ENCODE peak calls at places on chromosomes 2 and 18, in five cellular contexts. Z is osteocyte, E is NB4, B is Peyer's patch, M is upper lobe of left lung. U is an unnamed sample.

GRCh38 chr2:30315391-30316055 is 84.2 kb downstream of the LBH start:
- DNase-seq in Z (no peak), E (no peak), B (no peak), M (no peak), U (no peak)

GRCh38 chr2:217826505-217826904 is 176.3 kb downstream of the TNS1 start:
- DNase-seq in Z (no peak), E (no peak), B (no peak), M (no peak), U (no peak)

GRCh38 chr2:178550352-178550751 is 70.1 kb downstream of the PLEKHA3 start:
- DNase-seq in Z (no peak), E (no peak), B (no peak), M (no peak), U (no peak)

GRCh38 chr2:45930396-45930792 is 278.9 kb downstream of the PRKCE start:
- DNase-seq in Z (no peak), E (no peak), B (no peak), M (no peak), U (no peak)

GRCh38 chr2:152573168-152573567 is 144.1 kb downstream of the PRPF40A start:
- DNase-seq in Z (no peak), E (peak), B (no peak), M (no peak), U (no peak)

GRCh38 chr2:109030870-109031480 is 42.0 kb upstream of the EDAR start:
- DNase-seq in Z (no peak), E (no peak), B (no peak), M (no peak), U (no peak)

GRCh38 chr2:210224660-210225460 is at the start of gene ACADL:
- DNase-seq in Z (no peak), E (peak), B (peak), M (peak), U (peak)

GRCh38 chr2:142180820-142181533 is 50.2 kb upstream of the LRP1B start:
- DNase-seq in Z (no peak), E (peak), B (no peak), M (peak), U (peak)

GRCh38 chr18:9926977-9927376 is 13.2 kb downstream of the VAPA start:
- DNase-seq in Z (no peak), E (no peak), B (no peak), M (no peak), U (no peak)

GRCh38 chr18:9925795-9926194 is 12.0 kb downstream of the VAPA start:
- DNase-seq in Z (no peak), E (no peak), B (no peak), M (no peak), U (no peak)

GRCh38 chr18:9926223-9926894 is 12.5 kb downstream of the VAPA start:
- DNase-seq in Z (no peak), E (no peak), B (no peak), M (no peak), U (no peak)

GRCh38 chr18:9928646-9929259 is 14.9 kb downstream of the VAPA start:
- DNase-seq in Z (no peak), E (no peak), B (no peak), M (no peak), U (no peak)

DNA sequence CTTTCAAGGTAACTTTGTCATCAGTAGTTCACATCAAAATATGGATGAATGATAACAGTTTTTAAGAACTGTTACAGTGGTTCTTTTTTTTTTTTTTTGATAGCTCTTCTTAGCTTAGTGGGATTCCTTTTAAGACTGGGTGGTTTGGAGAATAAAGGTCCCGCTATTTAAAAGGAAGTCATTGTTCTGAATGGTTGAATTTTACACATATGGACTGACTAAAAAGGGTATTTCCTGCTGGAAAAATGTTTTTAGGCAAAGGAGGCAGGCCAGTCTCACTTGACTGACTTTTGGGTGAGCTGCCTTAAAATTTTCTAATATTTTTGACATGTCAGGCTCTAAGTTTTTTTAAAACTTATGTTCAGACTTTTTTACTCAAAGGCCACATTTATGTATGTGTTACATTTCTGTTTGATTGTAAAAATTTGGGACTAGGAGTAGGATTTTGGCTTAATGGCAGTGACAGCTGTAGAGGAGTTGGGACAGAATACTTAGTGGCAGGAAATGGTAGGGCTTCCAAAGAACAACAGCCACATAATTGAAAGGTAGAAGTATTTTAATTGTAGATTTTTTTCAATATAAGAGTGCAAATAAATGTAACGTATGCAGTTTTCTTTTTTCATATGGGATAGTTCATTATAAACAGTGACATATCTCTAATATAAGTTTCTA is 13.7 kb downstream of the VAPA start:
- DNase-seq in Z (no peak), E (no peak), B (no peak), M (no peak), U (no peak)
- TF ChIP-seq CTCF in Z (no peak), E (no peak), B (no peak), M (no peak), U (no peak)

DNA sequence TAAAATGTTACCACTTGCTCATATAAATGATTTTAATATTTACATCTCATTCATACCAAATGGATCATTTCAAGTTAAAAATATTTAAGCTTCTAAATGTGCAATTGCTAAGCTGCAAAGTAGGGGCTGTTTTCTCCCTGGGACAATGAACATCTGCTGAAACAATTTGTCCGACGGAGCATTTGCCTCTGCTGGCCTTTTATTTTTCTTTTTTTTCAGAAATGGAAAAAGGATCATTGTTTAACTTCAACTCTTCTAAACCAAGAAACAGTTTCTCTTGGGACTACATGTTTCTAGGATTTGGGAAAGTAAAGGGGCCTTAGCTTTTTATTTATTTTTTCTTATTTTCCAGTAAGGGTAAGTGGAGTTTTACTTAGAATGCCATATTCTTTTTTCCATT is 43.8 kb upstream of the ITPRID2 start:
- DNase-seq in Z (no peak), E (no peak), B (no peak), M (no peak), U (no peak)
- TF ChIP-seq CTCF in Z (no peak), E (no peak), B (no peak), M (no peak), U (no peak)

DNA sequence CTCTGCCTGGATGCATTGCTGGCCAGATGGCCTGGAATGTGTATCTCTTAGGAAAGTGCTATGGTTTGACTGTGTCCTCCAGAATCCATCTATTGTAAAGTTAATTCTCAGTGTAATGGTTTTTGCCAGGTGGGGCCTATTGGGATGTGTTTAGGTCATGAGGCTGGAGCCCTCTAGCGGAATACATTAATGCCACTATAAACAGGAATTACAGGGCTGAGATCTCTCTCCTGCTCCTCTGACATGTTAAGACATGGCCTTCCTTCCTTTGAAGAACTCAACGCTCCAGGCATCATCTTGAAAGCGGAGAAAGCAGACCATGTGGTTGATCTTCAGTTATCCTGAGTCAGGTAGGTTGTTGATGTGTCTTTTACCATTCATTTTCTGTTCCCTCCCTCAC is 276.4 kb downstream of the RPIA start:
- DNase-seq in Z (no peak), E (peak), B (no peak), M (no peak), U (no peak)
- TF ChIP-seq CTCF in Z (no peak), E (peak), B (no peak), M (no peak), U (peak)

GRCh38 chr2:138071720-138072719 is 107.7 kb downstream of the HNMT start:
- DNase-seq in Z (no peak), E (no peak), B (no peak), M (no peak), U (no peak)
- TF ChIP-seq CTCF in Z (no peak), E (no peak), B (no peak), M (no peak), U (no peak)

GRCh38 chr2:193240752-193241151 is 1046.0 kb upstream of the TMEFF2 start:
- DNase-seq in Z (no peak), E (peak), B (no peak), M (no peak), U (no peak)
- TF ChIP-seq CTCF in Z (peak), E (peak), B (peak), M (no peak), U (peak)

DNA sequence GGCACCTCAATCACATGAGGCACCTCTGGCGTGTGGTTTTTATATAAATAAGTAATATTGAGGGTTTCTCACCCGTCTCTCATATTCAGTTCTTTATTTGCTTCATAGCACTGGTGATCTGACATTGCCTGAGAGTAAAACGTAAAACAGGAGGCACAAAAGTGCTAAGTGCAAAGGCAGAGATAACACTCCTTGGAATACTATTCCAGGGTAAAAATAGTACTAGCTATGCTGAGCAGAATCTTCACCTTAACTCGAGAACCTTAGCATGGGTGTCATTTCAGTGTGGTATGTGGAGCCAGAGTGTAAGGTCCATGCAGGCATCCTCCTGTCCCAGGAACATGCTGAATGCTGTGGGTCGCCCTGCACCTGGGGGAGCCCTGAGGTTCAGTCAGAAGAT is 26.9 kb downstream of the ZCCHC2 start:
- DNase-seq in Z (no peak), E (no peak), B (no peak), M (no peak), U (no peak)
- TF ChIP-seq CTCF in Z (no peak), E (no peak), B (no peak), M (no peak), U (no peak)

DNA sequence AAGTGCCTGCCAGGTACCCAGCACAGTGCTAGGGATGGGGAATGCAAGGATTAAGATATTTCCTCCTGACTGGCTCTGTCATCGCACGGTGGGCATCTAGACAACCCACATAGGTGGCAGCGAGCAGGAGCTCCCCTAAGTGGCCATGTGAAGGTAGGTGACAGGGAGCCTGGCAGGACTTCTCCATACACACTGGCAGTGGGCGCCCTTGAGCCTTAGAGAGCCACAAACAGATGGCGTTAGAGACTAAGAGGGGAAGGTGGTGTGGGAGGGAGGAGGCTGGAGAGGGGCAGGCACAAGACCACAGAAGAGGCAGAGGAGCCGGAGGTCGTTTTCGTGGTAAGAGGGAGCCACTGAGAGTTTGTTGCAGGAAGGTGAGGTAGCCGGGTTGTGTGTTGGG is 15.2 kb downstream of the PRELID3A start:
- DNase-seq in Z (no peak), E (peak), B (no peak), M (no peak), U (no peak)
- TF ChIP-seq CTCF in Z (no peak), E (peak), B (peak), M (no peak), U (no peak)

GRCh38 chr2:10363861-10364610 is 61.3 kb downstream of the HPCAL1 start:
- DNase-seq in Z (no peak), E (no peak), B (no peak), M (no peak), U (no peak)

GRCh38 chr2:10360460-10361219 is 57.9 kb downstream of the HPCAL1 start:
- DNase-seq in Z (no peak), E (no peak), B (no peak), M (no peak), U (no peak)

GRCh38 chr2:10361220-10361588 is 58.5 kb downstream of the HPCAL1 start:
- DNase-seq in Z (no peak), E (no peak), B (no peak), M (no peak), U (no peak)

GRCh38 chr2:10362898-10363195 is 60.1 kb downstream of the HPCAL1 start:
- DNase-seq in Z (no peak), E (no peak), B (no peak), M (no peak), U (no peak)

DNA sequence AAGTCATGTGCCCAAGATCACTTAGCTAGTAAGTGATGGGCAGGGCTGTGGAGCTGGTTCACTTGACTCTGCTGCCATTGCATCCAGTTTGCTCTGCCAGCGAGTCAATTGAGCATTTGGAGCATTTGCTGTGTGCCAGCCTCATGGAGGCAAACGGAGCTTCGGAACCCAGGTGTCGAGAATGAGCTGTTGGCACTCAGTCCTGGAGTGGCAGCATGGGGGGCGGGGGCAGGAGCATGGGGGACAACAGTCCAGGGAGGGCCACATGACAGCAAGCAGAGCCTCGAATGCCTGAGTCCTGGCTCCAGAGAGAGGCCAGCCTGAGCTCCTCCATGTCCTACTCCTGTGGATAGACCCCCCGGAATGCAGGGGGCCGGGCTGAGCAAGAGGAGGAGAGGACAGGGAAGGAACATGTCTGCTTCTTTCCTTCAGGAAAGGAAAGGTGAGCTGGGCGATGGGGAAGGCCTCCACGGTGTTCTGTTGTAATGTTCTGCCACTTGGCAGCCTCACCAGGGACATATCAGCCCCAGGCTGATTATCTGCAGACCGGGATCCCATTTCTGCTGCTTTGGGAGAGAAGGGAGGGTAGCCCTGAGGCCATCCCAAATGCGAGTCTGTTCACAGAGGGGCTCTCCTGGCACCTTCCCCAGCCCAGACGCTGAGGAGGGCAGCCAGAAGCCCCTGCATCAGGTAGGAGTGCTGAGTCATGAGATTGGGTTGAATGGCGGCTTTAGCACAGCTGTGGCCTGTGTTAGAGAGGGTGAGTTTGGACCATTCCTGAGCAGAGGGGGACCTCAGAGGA is 59.6 kb downstream of the HPCAL1 start:
- DNase-seq in Z (no peak), E (no peak), B (no peak), M (no peak), U (no peak)
- TF ChIP-seq CTCF in Z (no peak), E (no peak), B (no peak), M (no peak), U (no peak)

GRCh38 chr2:201419057-201419635 is 32.1 kb downstream of the TRAK2 start:
- DNase-seq in Z (no peak), E (no peak), B (peak), M (no peak), U (no peak)
- TF ChIP-seq CTCF in Z (no peak), E (no peak), B (peak), M (no peak), U (no peak)

U was measured in progenitor cell of endocrine pancreas.